ENCODE peak calls at places on chromosomes 1 and 21, in seven cellular contexts. H is kidney tubule cell; C is activated naive CD8-positive, alpha-beta T cell treated with anti-CD3 and anti-CD28 coated beads, Interleukin-2, amount 10 ng/mL, durations not matched to agents 7 days and 5 days; Z is T-helper 1 cell; U is activated gamma-delta T cell; R is C1 segment of cervical spinal cord; F is NCI-H2171 treated with DMSO at 0.1 percent for 48 hours. T is an unnamed sample.
A peak's percentile ranks its signal among the peaks of the same experiment; 100 is the strongest.

GRCh38 chr21:38631676-38632075 is 133.4 kb upstream of the ERG start:
- DNase-seq in F (no peak), H (no peak), R (no peak), Z (no peak), U (no peak), C (no peak), T (no peak)

GRCh38 chr1:175873290-175873689 is 129.9 kb upstream of the TNR start:
- DNase-seq in Z (no peak), C (no peak), H (no peak), U (no peak), R (no peak), F (no peak), T (no peak)

GRCh38 chr21:44957901-44958451 is 18.1 kb downstream of the SLX9 start:
- DNase-seq in U (no peak), Z (no peak), R (no peak), H (no peak), C (no peak), F (no peak), T (no peak)

GRCh38 chr1:231776006-231776707 is 149.6 kb downstream of the DISC1 start:
- DNase-seq in R (no peak), C (no peak), U (no peak), H (peak; percentile 90), Z (no peak), F (no peak), T (peak; percentile 40)

GRCh38 chr1:100440075-100440809 is 87.9 kb downstream of the CDC14A start:
- DNase-seq in C (peak; percentile 51), Z (peak; percentile 55), F (no peak), U (no peak), R (no peak), H (no peak), T (peak; percentile 37)

GRCh38 chr1:101025680-101026393 is at the start of gene DPH5:
- DNase-seq in Z (peak; percentile 65), H (peak; percentile 90), R (peak; percentile 87), F (peak; percentile 88), C (peak; percentile 89), U (peak; percentile 58), T (peak; percentile 93)

GRCh38 chr1:240100351-240100750 is 8.7 kb downstream of the FMN2 start:
- DNase-seq in F (no peak), U (no peak), Z (no peak), R (no peak), H (no peak), C (no peak), T (no peak)

GRCh38 chr21:36700961-36701911 is 2.3 kb downstream of the SIM2 start:
- DNase-seq in Z (no peak), C (peak; percentile 46), R (no peak), F (no peak), U (no peak), H (peak; percentile 35), T (no peak)

GRCh38 chr1:119714583-119714982 is 2.8 kb downstream of the PHGDH start:
- DNase-seq in F (no peak), Z (no peak), H (no peak), C (no peak), R (no peak), U (no peak), T (no peak)

T was measured in upper lobe of left lung.